ENCODE peak calls at places on chromosomes 3 and 15, in eight cellular contexts. One of them, this sample, is unnamed.

GRCh38 chr15:63277044-63277892 is at the start of gene APH1B:
- DNase-seq in sigmoid colon: peak
- DNase-seq in neural progenitor cell: peak
- DNase-seq in fibroblast of lung: peak
- DNase-seq in cardiac fibroblast: peak
- DNase-seq in coronary artery: peak
- DNase-seq in AG09309: no peak
- DNase-seq in left lung: peak
- DNase-seq in this sample: peak

GRCh38 chr15:89019436-89019835 is 68.8 kb upstream of the ABHD2 start:
- DNase-seq in sigmoid colon: no peak
- DNase-seq in neural progenitor cell: no peak
- DNase-seq in fibroblast of lung: no peak
- DNase-seq in cardiac fibroblast: no peak
- DNase-seq in coronary artery: no peak
- DNase-seq in AG09309: no peak
- DNase-seq in left lung: no peak
- DNase-seq in this sample: no peak

GRCh38 chr3:111284485-111285187 is 213.0 kb downstream of the NECTIN3 start:
- DNase-seq in sigmoid colon: no peak
- DNase-seq in neural progenitor cell: peak
- DNase-seq in fibroblast of lung: no peak
- DNase-seq in cardiac fibroblast: no peak
- DNase-seq in coronary artery: no peak
- DNase-seq in AG09309: no peak
- DNase-seq in left lung: no peak
- DNase-seq in this sample: no peak

GRCh38 chr15:56883088-56883487 is 35.4 kb upstream of the TCF12 start:
- DNase-seq in sigmoid colon: no peak
- DNase-seq in neural progenitor cell: no peak
- DNase-seq in fibroblast of lung: no peak
- DNase-seq in cardiac fibroblast: no peak
- DNase-seq in coronary artery: no peak
- DNase-seq in AG09309: no peak
- DNase-seq in left lung: no peak
- DNase-seq in this sample: no peak

GRCh38 chr3:144760831-144761230 is 789.2 kb downstream of the DIPK2A start:
- DNase-seq in sigmoid colon: no peak
- DNase-seq in neural progenitor cell: no peak
- DNase-seq in fibroblast of lung: no peak
- DNase-seq in cardiac fibroblast: peak
- DNase-seq in coronary artery: no peak
- DNase-seq in AG09309: no peak
- DNase-seq in left lung: no peak
- DNase-seq in this sample: no peak

GRCh38 chr15:41775651-41776050 is 1.4 kb downstream of the MAPKBP1 start:
- DNase-seq in sigmoid colon: no peak
- DNase-seq in neural progenitor cell: no peak
- DNase-seq in fibroblast of lung: peak
- DNase-seq in cardiac fibroblast: peak
- DNase-seq in coronary artery: no peak
- DNase-seq in AG09309: no peak
- DNase-seq in left lung: no peak
- DNase-seq in this sample: no peak

GRCh38 chr3:154095832-154096421 is 25.3 kb upstream of the ARHGEF26 start:
- DNase-seq in sigmoid colon: no peak
- DNase-seq in neural progenitor cell: no peak
- DNase-seq in fibroblast of lung: peak
- DNase-seq in cardiac fibroblast: peak
- DNase-seq in coronary artery: no peak
- DNase-seq in AG09309: no peak
- DNase-seq in left lung: no peak
- DNase-seq in this sample: no peak

GRCh38 chr15:73573572-73573971 is 59.6 kb downstream of the NPTN start:
- DNase-seq in sigmoid colon: peak
- DNase-seq in neural progenitor cell: no peak
- DNase-seq in fibroblast of lung: peak
- DNase-seq in cardiac fibroblast: peak
- DNase-seq in coronary artery: no peak
- DNase-seq in AG09309: no peak
- DNase-seq in left lung: no peak
- DNase-seq in this sample: no peak

GRCh38 chr15:40695469-40695910 is 516 bp downstream of the RAD51 start:
- DNase-seq in sigmoid colon: no peak
- DNase-seq in neural progenitor cell: no peak
- DNase-seq in fibroblast of lung: peak
- DNase-seq in cardiac fibroblast: peak
- DNase-seq in coronary artery: no peak
- DNase-seq in AG09309: no peak
- DNase-seq in left lung: no peak
- DNase-seq in this sample: no peak

GRCh38 chr15:58355352-58355964 is 76.3 kb upstream of the LIPC start:
- DNase-seq in sigmoid colon: no peak
- DNase-seq in neural progenitor cell: no peak
- DNase-seq in fibroblast of lung: no peak
- DNase-seq in cardiac fibroblast: no peak
- DNase-seq in coronary artery: no peak
- DNase-seq in AG09309: no peak
- DNase-seq in left lung: no peak
- DNase-seq in this sample: no peak

GRCh38 chr3:134003066-134003465 is 26.7 kb downstream of the SLCO2A1 start:
- DNase-seq in sigmoid colon: peak
- DNase-seq in neural progenitor cell: no peak
- DNase-seq in fibroblast of lung: no peak
- DNase-seq in cardiac fibroblast: no peak
- DNase-seq in coronary artery: no peak
- DNase-seq in AG09309: no peak
- DNase-seq in left lung: no peak
- DNase-seq in this sample: no peak

GRCh38 chr3:51945926-51946500 is 3.9 kb downstream of the PARP3 start:
- DNase-seq in sigmoid colon: peak
- DNase-seq in neural progenitor cell: no peak
- DNase-seq in fibroblast of lung: no peak
- DNase-seq in cardiac fibroblast: no peak
- DNase-seq in coronary artery: no peak
- DNase-seq in AG09309: no peak
- DNase-seq in left lung: no peak
- DNase-seq in this sample: no peak
- H3K4me3 ChIP-seq in sigmoid colon: no peak
- H3K4me3 ChIP-seq in neural progenitor cell: no peak
- H3K4me3 ChIP-seq in fibroblast of lung: no peak
- H3K4me3 ChIP-seq in cardiac fibroblast: no peak
- H3K4me3 ChIP-seq in coronary artery: no peak
- H3K4me3 ChIP-seq in AG09309: no peak
- H3K4me3 ChIP-seq in left lung: no peak
- H3K4me3 ChIP-seq in this sample: no peak

GRCh38 chr3:26962419-26963355 is 340.1 kb downstream of the LRRC3B start:
- DNase-seq in sigmoid colon: no peak
- DNase-seq in neural progenitor cell: no peak
- DNase-seq in fibroblast of lung: no peak
- DNase-seq in cardiac fibroblast: no peak
- DNase-seq in coronary artery: no peak
- DNase-seq in AG09309: no peak
- DNase-seq in left lung: no peak
- DNase-seq in this sample: no peak

GRCh38 chr3:26964836-26965235 is 342.3 kb downstream of the LRRC3B start:
- DNase-seq in sigmoid colon: no peak
- DNase-seq in neural progenitor cell: no peak
- DNase-seq in fibroblast of lung: no peak
- DNase-seq in cardiac fibroblast: no peak
- DNase-seq in coronary artery: no peak
- DNase-seq in AG09309: no peak
- DNase-seq in left lung: no peak
- DNase-seq in this sample: no peak

GRCh38 chr3:26960382-26960781 is 337.8 kb downstream of the LRRC3B start:
- DNase-seq in sigmoid colon: no peak
- DNase-seq in neural progenitor cell: no peak
- DNase-seq in fibroblast of lung: no peak
- DNase-seq in cardiac fibroblast: no peak
- DNase-seq in coronary artery: no peak
- DNase-seq in AG09309: no peak
- DNase-seq in left lung: no peak
- DNase-seq in this sample: no peak

GRCh38 chr3:26964313-26964712 is 341.7 kb downstream of the LRRC3B start:
- DNase-seq in sigmoid colon: no peak
- DNase-seq in neural progenitor cell: no peak
- DNase-seq in fibroblast of lung: no peak
- DNase-seq in cardiac fibroblast: no peak
- DNase-seq in coronary artery: no peak
- DNase-seq in AG09309: no peak
- DNase-seq in left lung: no peak
- DNase-seq in this sample: no peak

DNA sequence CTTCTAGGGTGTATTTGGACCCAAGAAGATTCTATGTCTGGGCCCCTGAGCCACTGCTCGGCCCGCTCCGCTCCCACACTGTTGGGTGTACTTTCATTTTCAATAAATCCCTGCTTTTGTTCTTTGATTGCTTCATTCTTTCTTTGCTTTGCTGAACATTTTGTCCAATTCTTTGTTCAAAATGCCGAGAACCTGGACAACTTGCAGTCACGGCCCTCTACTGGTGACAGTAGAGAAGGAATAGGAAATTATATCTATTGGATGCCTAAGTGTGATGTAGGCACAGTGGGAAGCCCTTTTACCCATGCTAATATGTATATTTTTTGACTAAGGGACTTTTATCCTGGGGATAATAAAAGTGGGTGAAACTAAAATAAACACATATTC is 340.8 kb downstream of the LRRC3B start:
- DNase-seq in sigmoid colon: no peak
- DNase-seq in neural progenitor cell: no peak
- DNase-seq in fibroblast of lung: no peak
- DNase-seq in cardiac fibroblast: no peak
- DNase-seq in coronary artery: no peak
- DNase-seq in AG09309: no peak
- DNase-seq in left lung: no peak
- DNase-seq in this sample: no peak
- TF ChIP-seq CTCF in sigmoid colon: no peak
- TF ChIP-seq CTCF in neural progenitor cell: peak
- TF ChIP-seq CTCF in fibroblast of lung: no peak
- TF ChIP-seq CTCF in cardiac fibroblast: peak
- TF ChIP-seq CTCF in coronary artery: no peak
- TF ChIP-seq CTCF in AG09309: no peak
- TF ChIP-seq CTCF in left lung: no peak
- TF ChIP-seq CTCF in this sample: no peak

DNA sequence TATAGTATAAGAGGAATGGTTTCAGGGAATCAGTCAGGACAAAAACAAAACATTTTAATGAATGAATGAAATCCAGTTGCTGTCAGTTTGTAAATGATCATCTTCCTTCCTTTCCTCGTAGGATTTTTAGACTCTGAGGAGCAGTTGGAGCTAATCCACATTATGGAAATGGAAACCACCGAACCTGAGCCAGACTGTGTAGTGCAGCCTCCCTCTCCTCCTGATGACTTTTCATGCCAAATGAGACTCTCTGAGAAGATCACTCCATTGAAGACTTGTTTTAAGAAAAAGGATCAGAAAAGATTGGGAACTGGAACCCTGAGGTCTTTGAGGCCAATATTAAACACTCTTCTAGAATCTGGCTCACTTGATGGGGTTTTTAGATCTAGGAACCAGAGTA is 3.1 kb downstream of the TIPARP start:
- DNase-seq in sigmoid colon: no peak
- DNase-seq in neural progenitor cell: no peak
- DNase-seq in fibroblast of lung: no peak
- DNase-seq in cardiac fibroblast: no peak
- DNase-seq in coronary artery: no peak
- DNase-seq in AG09309: no peak
- DNase-seq in left lung: no peak
- DNase-seq in this sample: no peak
- H3K4me3 ChIP-seq in sigmoid colon: no peak
- H3K4me3 ChIP-seq in neural progenitor cell: no peak
- H3K4me3 ChIP-seq in fibroblast of lung: peak
- H3K4me3 ChIP-seq in cardiac fibroblast: no peak
- H3K4me3 ChIP-seq in coronary artery: peak
- H3K4me3 ChIP-seq in AG09309: peak
- H3K4me3 ChIP-seq in left lung: no peak
- H3K4me3 ChIP-seq in this sample: no peak

GRCh38 chr3:36591959-36592358 is 172.4 kb downstream of the DCLK3 start:
- DNase-seq in sigmoid colon: no peak
- DNase-seq in neural progenitor cell: no peak
- DNase-seq in fibroblast of lung: no peak
- DNase-seq in cardiac fibroblast: peak
- DNase-seq in coronary artery: no peak
- DNase-seq in AG09309: peak
- DNase-seq in left lung: no peak
- DNase-seq in this sample: no peak
- TF ChIP-seq CTCF in sigmoid colon: no peak
- TF ChIP-seq CTCF in neural progenitor cell: no peak
- TF ChIP-seq CTCF in fibroblast of lung: no peak
- TF ChIP-seq CTCF in cardiac fibroblast: peak
- TF ChIP-seq CTCF in coronary artery: no peak
- TF ChIP-seq CTCF in AG09309: peak
- TF ChIP-seq CTCF in left lung: no peak
- TF ChIP-seq CTCF in this sample: no peak

GRCh38 chr3:114672692-114673447 is 379.0 kb downstream of the TIGIT start:
- DNase-seq in sigmoid colon: no peak
- DNase-seq in neural progenitor cell: no peak
- DNase-seq in fibroblast of lung: no peak
- DNase-seq in cardiac fibroblast: no peak
- DNase-seq in coronary artery: no peak
- DNase-seq in AG09309: no peak
- DNase-seq in left lung: no peak
- DNase-seq in this sample: no peak

GRCh38 chr3:114675104-114675503 is 381.3 kb downstream of the TIGIT start:
- DNase-seq in sigmoid colon: no peak
- DNase-seq in neural progenitor cell: no peak
- DNase-seq in fibroblast of lung: no peak
- DNase-seq in cardiac fibroblast: no peak
- DNase-seq in coronary artery: no peak
- DNase-seq in AG09309: no peak
- DNase-seq in left lung: no peak
- DNase-seq in this sample: no peak

GRCh38 chr3:114674041-114674440 is 380.2 kb downstream of the TIGIT start:
- DNase-seq in sigmoid colon: no peak
- DNase-seq in neural progenitor cell: no peak
- DNase-seq in fibroblast of lung: peak
- DNase-seq in cardiac fibroblast: no peak
- DNase-seq in coronary artery: no peak
- DNase-seq in AG09309: no peak
- DNase-seq in left lung: no peak
- DNase-seq in this sample: no peak

GRCh38 chr3:114671741-114672510 is 378.1 kb downstream of the TIGIT start:
- DNase-seq in sigmoid colon: no peak
- DNase-seq in neural progenitor cell: no peak
- DNase-seq in fibroblast of lung: no peak
- DNase-seq in cardiac fibroblast: no peak
- DNase-seq in coronary artery: no peak
- DNase-seq in AG09309: no peak
- DNase-seq in left lung: no peak
- DNase-seq in this sample: no peak

DNA sequence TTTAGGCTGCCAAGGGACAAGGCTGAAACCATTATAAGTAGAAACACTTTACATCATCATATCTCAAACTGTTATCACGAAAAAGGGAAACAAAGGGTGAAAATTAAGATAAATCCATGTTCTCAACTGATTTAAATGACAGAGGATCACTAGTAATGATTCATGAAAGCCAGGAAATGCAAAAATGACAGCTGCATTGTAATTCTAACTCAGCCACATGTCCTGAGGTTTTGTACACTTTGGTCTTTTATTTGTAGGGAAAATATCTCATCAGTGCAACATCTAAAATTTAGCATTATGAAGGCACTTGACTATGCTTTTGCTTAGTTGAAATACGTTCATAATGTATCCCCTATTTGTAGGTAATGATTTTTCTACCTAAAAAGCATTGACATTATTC is 379.7 kb downstream of the TIGIT start:
- DNase-seq in sigmoid colon: no peak
- DNase-seq in neural progenitor cell: no peak
- DNase-seq in fibroblast of lung: no peak
- DNase-seq in cardiac fibroblast: no peak
- DNase-seq in coronary artery: no peak
- DNase-seq in AG09309: no peak
- DNase-seq in left lung: no peak
- DNase-seq in this sample: no peak
- H3K4me3 ChIP-seq in sigmoid colon: no peak
- H3K4me3 ChIP-seq in neural progenitor cell: no peak
- H3K4me3 ChIP-seq in fibroblast of lung: no peak
- H3K4me3 ChIP-seq in cardiac fibroblast: no peak
- H3K4me3 ChIP-seq in coronary artery: no peak
- H3K4me3 ChIP-seq in AG09309: no peak
- H3K4me3 ChIP-seq in left lung: no peak
- H3K4me3 ChIP-seq in this sample: no peak

This sample was measured in esophagus squamous epithelium.